ENCODE peak calls at places on chromosomes 5 and 9, in four cellular contexts. U, W, F and I are unnamed samples.

GRCh38 chr9:92608221-92609141 is 61.5 kb downstream of the IPPK start:
- DNase-seq in W (no peak), U (no peak), F (no peak), I (no peak)

GRCh38 chr5:145157841-145158240 is 677.3 kb downstream of the PRELID2 start:
- DNase-seq in W (no peak), U (no peak), F (peak), I (no peak)

GRCh38 chr5:72185717-72186388 is 78.6 kb downstream of the MAP1B start:
- DNase-seq in U (no peak), W (no peak), F (no peak), I (no peak)

GRCh38 chr5:22500521-22500920 is 352.6 kb downstream of the CDH12 start:
- DNase-seq in W (no peak), F (no peak), U (no peak), I (no peak)

GRCh38 chr5:132094393-132095076 is 20.9 kb downstream of the CSF2 start:
- DNase-seq in F (peak), U (no peak), W (peak), I (no peak)

GRCh38 chr9:80995759-80996158 is 693.6 kb downstream of the TLE1 start:
- DNase-seq in F (peak), U (no peak), W (peak), I (no peak)

GRCh38 chr5:10235350-10235749 is 14.3 kb downstream of the ATPSCKMT start:
- DNase-seq in F (peak), U (no peak), W (peak), I (peak)

GRCh38 chr5:14809369-14810144 is 62.0 kb downstream of the ANKH start:
- DNase-seq in W (peak), U (no peak), F (peak), I (peak)

GRCh38 chr5:65326912-65327311 is 154.8 kb downstream of the ADAMTS6 start:
- DNase-seq in U (no peak), F (peak), W (no peak), I (no peak)

GRCh38 chr5:95876782-95877181 is 54.3 kb upstream of the GLRX start:
- DNase-seq in W (no peak), F (no peak), U (no peak), I (no peak)

GRCh38 chr9:126531591-126531990 is 82.1 kb upstream of the LMX1B start:
- DNase-seq in W (no peak), F (no peak), U (no peak), I (no peak)

GRCh38 chr5:52994266-52994665 is 5.1 kb downstream of the ITGA2 start:
- DNase-seq in W (no peak), U (no peak), F (peak), I (no peak)

GRCh38 chr5:132054031-132054696 is 6.3 kb upstream of the IL3 start:
- DNase-seq in F (no peak), U (no peak), W (no peak), I (no peak)

GRCh38 chr9:94630833-94631232 is 8.5 kb downstream of the FBP1 start:
- DNase-seq in W (no peak), F (no peak), U (no peak), I (no peak)

GRCh38 chr9:93645921-93646639 is 69.7 kb downstream of the PHF2 start:
- DNase-seq in W (no peak), U (no peak), F (no peak), I (no peak)

GRCh38 chr5:180618830-180619562 is 27.7 kb upstream of the SCGB3A1 start:
- DNase-seq in F (peak), W (peak), U (peak), I (no peak)

GRCh38 chr9:126419475-126419874 is 92.8 kb downstream of the MVB12B start:
- DNase-seq in U (no peak), F (no peak), W (no peak), I (no peak)

GRCh38 chr5:30446456-30446855 is 747.0 kb upstream of the CDH6 start:
- DNase-seq in W (no peak), U (no peak), F (no peak), I (no peak)

GRCh38 chr9:34087370-34087769 is 38.7 kb upstream of the UBAP2 start:
- DNase-seq in F (no peak), U (no peak), W (no peak), I (no peak)

GRCh38 chr9:137114613-137115393 is at the start of gene DPP7:
- DNase-seq in F (peak), U (peak), W (peak), I (no peak)

GRCh38 chr9:764105-764524 is 77.4 kb upstream of the DMRT1 start:
- DNase-seq in U (peak), W (peak), F (peak), I (peak)

GRCh38 chr5:10760033-10760975 is 730 bp downstream of the DAP start:
- DNase-seq in W (peak), F (peak), U (peak), I (peak)

GRCh38 chr9:128619127-128619526 is 37.5 kb downstream of the DYNC2I2 start:
- DNase-seq in F (no peak), U (no peak), W (no peak), I (no peak)

GRCh38 chr5:78754655-78755054 is 106.1 kb upstream of the LHFPL2 start:
- DNase-seq in W (no peak), F (no peak), U (no peak), I (no peak)

GRCh38 chr5:14582797-14583137 is 1.2 kb downstream of the OTULINL start:
- DNase-seq in W (no peak), U (peak), F (no peak), I (no peak)

GRCh38 chr9:107484117-107484723 is 5.3 kb downstream of the KLF4 start:
- DNase-seq in U (peak), F (peak), W (peak), I (peak)

GRCh38 chr9:77384406-77384805 is 207.1 kb downstream of the VPS13A start:
- DNase-seq in F (peak), U (no peak), W (no peak), I (no peak)
- TF ChIP-seq RAD21 in F (no peak), U (no peak), W (no peak), I (no peak)

DNA sequence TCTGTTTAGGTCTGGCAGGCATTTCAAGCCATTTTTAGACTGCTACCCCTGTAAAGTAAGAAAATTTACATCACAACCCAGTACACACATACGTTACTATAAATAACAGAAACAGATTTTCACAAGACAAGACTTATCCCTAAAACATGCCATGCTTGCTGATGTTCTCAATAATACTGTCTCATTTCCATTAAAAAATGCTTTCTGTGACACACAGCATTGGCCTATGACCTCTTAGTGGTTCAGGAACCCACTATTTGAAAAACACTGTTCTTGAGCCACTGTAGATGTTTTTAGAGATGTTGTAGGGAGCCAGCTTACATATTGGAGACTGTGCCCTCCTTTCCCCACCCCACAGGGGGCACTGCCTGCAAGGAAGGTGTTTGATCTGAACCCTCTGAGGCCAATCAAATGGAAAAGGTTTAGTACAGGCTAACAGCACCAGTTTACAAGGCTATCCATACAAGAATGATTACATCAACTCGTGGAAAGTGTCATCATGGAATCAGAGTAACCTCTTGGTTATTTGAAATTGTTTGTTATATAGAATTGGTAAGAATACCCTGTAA is 30.8 kb downstream of the ZSWIM6 start:
- DNase-seq in F (peak), U (no peak), W (peak), I (no peak)
- TF ChIP-seq RAD21 in F (peak), U (peak), W (no peak), I (peak)

DNA sequence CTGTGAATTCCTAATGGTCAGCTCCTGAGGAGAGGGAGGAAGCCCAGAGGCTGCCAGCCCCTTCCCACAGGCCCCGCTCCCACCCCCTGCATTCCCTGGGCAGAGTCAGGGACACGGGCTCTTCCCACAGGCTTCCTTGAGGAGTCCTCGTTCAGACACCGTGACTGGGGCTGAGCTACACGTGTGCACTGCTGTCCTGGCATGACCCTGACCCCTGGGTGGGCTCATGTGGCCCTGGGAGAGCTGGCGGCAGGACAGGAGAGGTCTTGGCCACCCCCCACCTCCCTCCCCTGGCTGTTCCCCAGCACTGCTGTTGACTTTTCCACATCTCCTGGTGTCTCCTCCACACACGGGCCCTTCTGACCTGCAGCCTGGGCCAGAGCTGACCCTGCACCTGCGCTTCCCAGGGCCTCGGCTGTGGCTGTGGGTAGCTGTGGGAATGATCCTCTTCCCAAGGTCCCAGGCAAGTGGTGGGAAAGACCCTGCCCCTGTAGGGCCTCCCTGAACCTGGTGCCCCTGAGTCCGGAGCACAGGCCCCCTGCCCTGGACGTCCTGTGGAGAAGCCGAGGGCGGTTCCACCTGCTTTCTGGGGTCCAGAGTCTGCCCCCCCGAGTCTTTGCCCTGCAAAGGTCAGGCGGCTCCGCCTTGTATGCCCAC is 56.5 kb upstream of the NKD2 start:
- DNase-seq in W (no peak), U (peak), F (no peak), I (no peak)
- TF ChIP-seq RAD21 in W (no peak), U (no peak), F (no peak), I (no peak)

DNA sequence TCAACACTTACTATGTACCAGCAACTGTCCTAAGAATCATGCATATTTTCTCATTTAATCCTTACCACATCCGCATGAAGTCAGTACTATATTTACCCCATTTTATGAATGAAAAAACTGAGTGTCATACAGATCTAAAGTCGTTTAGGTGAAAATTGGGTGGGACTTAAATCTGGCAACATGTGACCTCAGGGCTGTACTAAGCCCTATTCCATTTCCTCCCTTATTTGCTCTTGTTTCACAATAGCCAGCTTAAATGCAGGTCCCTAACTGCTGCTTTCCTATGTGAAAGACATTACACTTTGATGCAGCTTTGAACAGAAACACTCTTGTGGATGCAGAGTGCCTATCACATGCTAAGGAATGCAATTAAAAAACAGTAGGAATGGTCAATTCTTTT is 2.5 kb upstream of the RAB14 start:
- DNase-seq in U (no peak), F (no peak), W (no peak), I (no peak)
- TF ChIP-seq RAD21 in U (no peak), F (no peak), W (no peak), I (no peak)

DNA sequence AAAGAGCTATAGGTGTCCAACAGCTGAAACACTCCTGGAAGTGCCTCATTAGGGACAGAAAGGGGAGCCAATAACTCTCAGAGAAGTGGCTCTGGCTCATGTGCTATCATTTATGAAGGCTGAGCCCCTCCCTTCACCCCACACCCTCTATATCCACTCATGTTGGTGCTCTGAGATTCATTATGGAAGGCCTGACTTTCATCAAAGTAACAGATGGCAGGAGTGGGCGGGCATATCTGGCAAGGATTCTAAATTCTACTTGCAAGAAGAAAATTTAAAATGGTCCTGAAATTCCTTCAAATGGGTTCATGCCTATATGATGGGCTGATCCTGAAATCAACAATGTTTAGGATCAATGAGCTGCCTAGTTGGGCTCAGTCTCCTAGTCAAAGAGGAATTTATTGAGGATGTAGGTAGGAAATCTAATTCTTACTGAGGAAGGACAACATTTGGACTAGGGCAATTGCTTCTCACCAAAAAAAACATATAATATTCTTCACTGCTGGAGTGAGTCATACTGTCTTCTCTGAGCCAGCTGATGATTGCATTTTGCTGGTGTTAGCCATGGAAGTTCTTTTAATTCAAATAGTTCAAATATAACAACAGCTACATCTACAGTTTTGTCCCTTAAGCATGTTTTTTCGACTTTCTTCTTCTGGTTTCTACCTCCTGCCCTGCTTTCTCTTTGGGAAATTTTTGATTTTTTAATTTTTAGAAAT is 23.5 kb downstream of the NMRK1 start:
- DNase-seq in W (no peak), F (peak), U (no peak), I (no peak)
- TF ChIP-seq RAD21 in W (no peak), F (no peak), U (no peak), I (no peak)

GRCh38 chr9:77370064-77370463 is 192.7 kb downstream of the VPS13A start:
- DNase-seq in F (no peak), W (no peak), U (no peak), I (no peak)

GRCh38 chr9:77374266-77374665 is 196.9 kb downstream of the VPS13A start:
- DNase-seq in W (no peak), F (peak), U (no peak), I (no peak)

GRCh38 chr9:77375956-77376532 is 198.7 kb downstream of the VPS13A start:
- DNase-seq in F (peak), U (no peak), W (no peak), I (no peak)
- TF ChIP-seq RAD21 in F (no peak), U (no peak), W (no peak), I (no peak)

GRCh38 chr9:106358331-106358730 is 504.6 kb upstream of the ZNF462 start:
- DNase-seq in F (no peak), W (no peak), U (no peak), I (no peak)
- TF ChIP-seq RAD21 in F (no peak), W (no peak), U (no peak), I (no peak)